ENCODE peak calls at places on chromosomes 2 and 18, in eight cellular contexts. C is activated gamma-delta T cell; V is stimulated activated CD4-positive, alpha-beta T cell treated with anti-CD3 and anti-CD28 coated beads, Interleukin-12 subunit alpha, Interleukin-12 subunit beta, amount 100 ng/mL, for 24 hours; Y is stimulated activated CD8-positive, alpha-beta memory T cell treated with anti-CD3 and anti-CD28 coated beads, Interleukin-2, amount 100 ng/mL, for 48 hours; P is activated CD4-positive, alpha-beta T cell treated with anti-CD3 and anti-CD28 coated beads, Interleukin-2, amount 10 ng/mL, durations not matched to agents 7 days and 5 days; Z is RCC 7860; X is upper lobe of right lung; D is substantia nigra. S is an unnamed sample.
A peak's percentile ranks its signal among the peaks of the same experiment; 100 is the strongest.

GRCh38 chr2:121199281-121200010 is 85.6 kb downstream of the TFCP2L1 start:
- DNase-seq in P (no peak), V (no peak), Y (no peak), X (no peak), Z (no peak), D (no peak), C (no peak), S (no peak)

GRCh38 chr2:9099341-9099751 is 95.9 kb upstream of the MBOAT2 start:
- DNase-seq in D (no peak), Z (peak; percentile 53), P (peak; percentile 14), C (no peak), X (no peak), Y (peak; percentile 2), V (no peak), S (peak; percentile 42)

GRCh38 chr18:60755134-60755533 is 382.6 kb upstream of the MC4R start:
- DNase-seq in Y (no peak), D (no peak), X (no peak), P (no peak), Z (no peak), V (no peak), C (no peak), S (no peak)

GRCh38 chr18:68431111-68431921 is 283.6 kb downstream of the TMX3 start:
- DNase-seq in V (no peak), C (no peak), Y (no peak), P (no peak), D (no peak), Z (peak; percentile 21), X (no peak), S (no peak)

GRCh38 chr18:79615586-79615985 is 64.0 kb upstream of the CTDP1 start:
- DNase-seq in X (no peak), V (no peak), D (no peak), Z (no peak), P (no peak), C (no peak), Y (no peak), S (no peak)

GRCh38 chr2:127365211-127365643 is 22.5 kb downstream of the MAP3K2 start:
- DNase-seq in D (no peak), V (no peak), P (no peak), X (no peak), Y (no peak), C (no peak), Z (peak; percentile 78), S (no peak)

GRCh38 chr2:187500585-187501359 is 52.7 kb upstream of the CALCRL start:
- DNase-seq in D (no peak), C (no peak), Y (no peak), P (no peak), V (no peak), Z (peak; percentile 17), X (no peak), S (no peak)

GRCh38 chr2:169397697-169398096 is 35.4 kb upstream of the LRP2 start:
- DNase-seq in C (no peak), V (no peak), Z (no peak), Y (no peak), D (no peak), X (no peak), P (no peak), S (no peak)

GRCh38 chr18:55189972-55190371 is 230.7 kb upstream of the CCDC68 start:
- DNase-seq in Z (no peak), C (no peak), X (no peak), V (no peak), P (no peak), Y (no peak), D (no peak), S (no peak)

GRCh38 chr18:74499633-74500032 is 3.5 kb downstream of the CNDP2 start:
- DNase-seq in C (no peak), Y (no peak), P (peak; percentile 67), D (peak; percentile 12), X (peak; percentile 76), V (peak; percentile 8), Z (peak; percentile 73), S (peak; percentile 31)

GRCh38 chr2:10863837-10864236 is 47.9 kb upstream of the KCNF1 start:
- DNase-seq in Y (no peak), C (no peak), D (no peak), X (no peak), P (no peak), Z (no peak), V (no peak), S (no peak)

GRCh38 chr18:60266558-60266957 is 106.0 kb downstream of the MC4R start:
- DNase-seq in C (no peak), Y (no peak), P (no peak), Z (no peak), X (no peak), V (no peak), D (no peak), S (no peak)

GRCh38 chr2:197273485-197273884 is 37.1 kb downstream of the ANKRD44 start:
- DNase-seq in Y (no peak), Z (no peak), D (peak; percentile 49), P (no peak), V (no peak), X (peak; percentile 73), C (no peak), S (no peak)

GRCh38 chr18:46296656-46297055 is 192.5 kb downstream of the HAUS1 start:
- DNase-seq in Y (no peak), X (peak; percentile 34), P (no peak), Z (no peak), C (no peak), D (no peak), V (no peak), S (no peak)

GRCh38 chr2:46431481-46432235 is 47.7 kb upstream of the TMEM247 start:
- DNase-seq in X (no peak), C (no peak), V (no peak), P (no peak), Y (no peak), Z (no peak), D (peak; percentile 39), S (peak; percentile 62)

GRCh38 chr2:191869781-191870180 is 22.9 kb upstream of the CAVIN2 start:
- DNase-seq in Y (no peak), C (no peak), P (no peak), Z (peak; percentile 34), V (no peak), D (no peak), X (no peak), S (no peak)

GRCh38 chr2:19932928-19933327 is 31.1 kb upstream of the TTC32 start:
- DNase-seq in V (no peak), D (no peak), Z (no peak), C (no peak), X (no peak), Y (no peak), P (no peak), S (no peak)

GRCh38 chr2:25323042-25323514 is 18.6 kb downstream of the DNMT3A start:
- DNase-seq in Z (no peak), Y (no peak), V (no peak), X (no peak), C (no peak), P (no peak), D (no peak), S (no peak)

GRCh38 chr2:143742631-143743030 is 613.4 kb downstream of the ARHGAP15 start:
- DNase-seq in Y (no peak), X (no peak), C (no peak), Z (no peak), P (no peak), V (no peak), D (no peak), S (no peak)

GRCh38 chr2:206198677-206199076 is 39.0 kb downstream of the EEF1B2 start:
- DNase-seq in Y (no peak), C (no peak), X (no peak), Z (no peak), D (no peak), P (no peak), V (no peak), S (no peak)

GRCh38 chr18:35936951-35937350 is 35.5 kb upstream of the RMP24 start:
- DNase-seq in P (no peak), D (no peak), X (no peak), Y (no peak), Z (no peak), V (no peak), C (no peak), S (no peak)

GRCh38 chr2:218781691-218782528 is at the start of gene CYP27A1:
- DNase-seq in Y (no peak), P (no peak), Z (no peak), D (peak; percentile 52), X (peak; percentile 87), V (no peak), C (no peak), S (no peak)

GRCh38 chr2:239357954-239358754 is 42.7 kb downstream of the HDAC4 start:
- DNase-seq in X (no peak), P (no peak), Y (no peak), V (no peak), C (no peak), Z (no peak), D (peak; percentile 39), S (no peak)

GRCh38 chr18:49487711-49488310 is 777 bp upstream of the C18orf32 start:
- DNase-seq in X (no peak), V (no peak), D (no peak), Y (no peak), P (no peak), Z (no peak), C (no peak), S (no peak)

GRCh38 chr2:232518844-232519243 is 1.3 kb upstream of the PRSS56 start:
- DNase-seq in Z (no peak), X (no peak), V (no peak), C (no peak), D (no peak), P (no peak), Y (no peak), S (no peak)

GRCh38 chr2:146666336-146666735 is 1178.5 kb upstream of the ACVR2A start:
- DNase-seq in D (no peak), V (no peak), C (no peak), Y (no peak), Z (no peak), X (no peak), P (no peak), S (no peak)

GRCh38 chr2:63834401-63834800 is 7.3 kb upstream of the UGP2 start:
- DNase-seq in V (no peak), P (no peak), X (no peak), D (peak; percentile 15), C (no peak), Z (no peak), Y (no peak), S (no peak)

GRCh38 chr18:79704631-79705030 is 25.0 kb downstream of the CTDP1 start:
- DNase-seq in Z (no peak), X (no peak), C (no peak), Y (no peak), D (no peak), P (no peak), V (no peak), S (no peak)

GRCh38 chr2:237289134-237289533 is 124.8 kb downstream of the COL6A3 start:
- DNase-seq in Y (no peak), D (no peak), V (no peak), C (no peak), X (no peak), Z (no peak), P (no peak), S (no peak)

GRCh38 chr2:2808551-2809058 is 477.5 kb upstream of the MYT1L start:
- DNase-seq in C (no peak), V (no peak), Z (no peak), D (no peak), P (no peak), X (no peak), Y (no peak), S (no peak)

GRCh38 chr2:172251231-172251630 is 148.5 kb upstream of the DLX2 start:
- DNase-seq in Y (no peak), D (no peak), C (no peak), V (no peak), X (no peak), P (no peak), Z (peak; percentile 35), S (no peak)

GRCh38 chr18:45850021-45850420 is 24.5 kb downstream of the SIGLEC15 start:
- DNase-seq in D (no peak), X (no peak), V (no peak), Y (no peak), C (no peak), P (no peak), Z (peak; percentile 12), S (no peak)

GRCh38 chr2:143428700-143429099 is 299.5 kb downstream of the ARHGAP15 start:
- DNase-seq in P (no peak), V (no peak), Y (no peak), X (no peak), C (no peak), Z (peak; percentile 59), D (no peak), S (no peak)

GRCh38 chr2:63849381-63850203 is 7.9 kb downstream of the UGP2 start:
- DNase-seq in D (no peak), V (no peak), C (no peak), Z (no peak), Y (no peak), X (no peak), P (no peak), S (no peak)